ENCODE peak calls at places on chromosomes 4 and X, in four cellular contexts. W is WTC11, G is A549, U is lower lobe of right lung. Q is an unnamed sample.

GRCh38 chr4:70564033-70564432 is 28.0 kb upstream of the AMBN start:
- DNase-seq in W (no peak), G (no peak), U (no peak), Q (no peak)

GRCh38 chr4:23921993-23922392 is 32.1 kb upstream of the PPARGC1A start:
- DNase-seq in W (no peak), G (no peak), U (no peak), Q (no peak)

GRCh38 chr4:74618166-74618565 is 173.2 kb downstream of the AREG start:
- DNase-seq in W (no peak), G (no peak), U (no peak), Q (no peak)

GRCh38 chrX:29478336-29479069 is 736.9 kb upstream of the MAGEB2 start:
- DNase-seq in W (peak; percentile 15), G (peak; percentile 70), U (no peak), Q (peak; percentile 23)

GRCh38 chr4:6208416-6208815 is 8.1 kb upstream of the JAKMIP1 start:
- DNase-seq in W (no peak), G (no peak), U (no peak), Q (no peak)

GRCh38 chrX:45232139-45232538 is 31.5 kb upstream of the DIPK2B start:
- DNase-seq in W (no peak), G (no peak), U (no peak), Q (no peak)

GRCh38 chr4:108378164-108378563 is 209.4 kb upstream of the LEF1 start:
- DNase-seq in W (no peak), G (no peak), U (no peak), Q (no peak)

GRCh38 chr4:25677157-25677556 is 21.5 kb downstream of the SLC34A2 start:
- DNase-seq in W (no peak), G (no peak), U (no peak), Q (no peak)

GRCh38 chr4:1523033-1523432 is 116.8 kb upstream of the NKX1-1 start:
- DNase-seq in W (no peak), G (no peak), U (peak; percentile 34), Q (no peak)

GRCh38 chr4:128825226-128825625 is 15.7 kb downstream of the JADE1 start:
- DNase-seq in W (no peak), G (peak; percentile 83), U (no peak), Q (no peak)

GRCh38 chr4:98566491-98567008 is 91.9 kb downstream of the TSPAN5 start:
- DNase-seq in W (no peak), G (no peak), U (no peak), Q (no peak)

GRCh38 chr4:78939667-78940008 is 400 bp upstream of the PAQR3 start:
- DNase-seq in W (no peak), G (no peak), U (no peak), Q (no peak)

GRCh38 chrX:72258174-72258573 is 18.9 kb downstream of the RPS4X start:
- DNase-seq in W (no peak), G (peak; percentile 66), U (no peak), Q (no peak)

GRCh38 chr4:158914178-158914577 is 145.4 kb downstream of the FNIP2 start:
- DNase-seq in W (no peak), G (peak; percentile 52), U (no peak), Q (no peak)

GRCh38 chr4:159414305-159414704 is 311.4 kb downstream of the RAPGEF2 start:
- DNase-seq in W (no peak), G (no peak), U (no peak), Q (no peak)

GRCh38 chrX:120769576-120770341 is 105.9 kb downstream of the CT47B1 start:
- DNase-seq in W (no peak), G (peak; percentile 74), U (no peak), Q (no peak)

GRCh38 chr4:39062499-39062898 is 467 bp downstream of the KLHL5 start:
- DNase-seq in W (no peak), G (no peak), U (no peak), Q (no peak)

GRCh38 chr4:18203936-18204335 is 182.4 kb upstream of the LCORL start:
- DNase-seq in W (no peak), G (no peak), U (no peak), Q (no peak)

GRCh38 chr4:73259552-73260140 is 1.0 kb upstream of the ANKRD17 start:
- DNase-seq in W (no peak), G (no peak), U (no peak), Q (peak; percentile 4)

GRCh38 chr4:54685810-54686209 is 28.1 kb downstream of the KIT start:
- DNase-seq in W (no peak), G (no peak), U (no peak), Q (no peak)

GRCh38 chr4:54677853-54678650 is 20.3 kb downstream of the KIT start:
- DNase-seq in W (no peak), G (no peak), U (no peak), Q (no peak)

GRCh38 chr4:54678826-54679225 is 21.1 kb downstream of the KIT start:
- DNase-seq in W (no peak), G (no peak), U (no peak), Q (no peak)

GRCh38 chr4:54687887-54688841 is 30.4 kb downstream of the KIT start:
- DNase-seq in W (no peak), G (no peak), U (no peak), Q (no peak)

GRCh38 chr4:54683616-54684346 is 26.0 kb downstream of the KIT start:
- DNase-seq in W (peak; percentile 56), G (peak; percentile 20), U (no peak), Q (no peak)
- TF ChIP-seq CTCF in W (no peak), G (peak; percentile 8), U (peak; percentile 43), Q (peak; percentile 30)

GRCh38 chrX:140141444-140142029 is 176.2 kb upstream of the CXorf66 start:
- DNase-seq in W (peak; percentile 28), G (peak; percentile 35), U (no peak), Q (peak; percentile 72)
- TF ChIP-seq CTCF in W (peak; percentile 35), G (peak; percentile 50), U (peak; percentile 54), Q (peak; percentile 80)

DNA sequence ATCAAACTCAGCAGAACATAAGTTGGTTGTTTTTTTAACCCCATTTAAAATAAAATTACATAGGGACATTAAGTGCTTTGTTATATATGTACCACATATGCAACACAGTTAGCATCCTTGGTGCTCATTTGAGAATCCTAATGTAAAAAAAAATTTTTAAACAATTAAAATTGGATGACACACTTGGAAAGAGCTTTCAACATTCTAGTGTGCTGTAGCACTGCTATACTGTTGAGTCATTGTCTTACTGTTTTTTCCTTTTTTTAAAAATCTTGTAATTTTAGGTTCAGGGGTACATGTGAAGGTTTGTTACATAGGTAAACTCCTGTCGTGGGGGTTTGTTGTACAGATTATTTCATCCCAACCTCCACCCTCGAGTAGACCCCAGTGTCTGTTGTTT is 12.8 kb downstream of the THAP9 start:
- DNase-seq in W (no peak), G (no peak), U (no peak), Q (no peak)
- TF ChIP-seq CTCF in W (no peak), G (no peak), U (no peak), Q (no peak)

DNA sequence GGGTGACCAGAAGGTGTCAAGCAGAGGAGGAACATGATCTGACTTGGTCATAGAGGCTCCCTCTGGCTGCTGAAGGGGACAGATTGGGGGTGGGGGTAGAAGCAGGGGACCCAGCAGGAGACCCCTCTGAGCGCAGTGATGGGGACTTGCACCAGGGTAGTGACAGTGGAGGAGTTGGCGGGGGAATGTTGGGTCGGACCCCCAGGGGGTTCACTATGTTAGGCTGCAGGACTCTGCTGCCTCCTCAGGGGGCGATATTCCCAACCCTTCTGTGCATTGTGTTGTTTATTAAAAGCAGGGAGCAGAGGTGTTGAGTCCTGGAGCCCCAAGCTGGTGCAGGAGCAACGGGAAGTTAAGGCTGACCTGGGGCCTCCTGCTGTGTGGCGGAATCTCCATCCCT is 8.8 kb downstream of the WDR13 start:
- DNase-seq in W (peak; percentile 32), G (no peak), U (no peak), Q (no peak)
- TF ChIP-seq CTCF in W (peak; percentile 17), G (no peak), U (peak; percentile 8), Q (peak; percentile 27)

GRCh38 chr4:3369781-3370660 is 71.7 kb upstream of the HGFAC start:
- DNase-seq in W (no peak), G (no peak), U (peak; percentile 45), Q (peak; percentile 36)
- TF ChIP-seq CTCF in W (no peak), G (no peak), U (no peak), Q (no peak)

GRCh38 chrX:2703991-2704369 is 12.9 kb downstream of the CD99 start:
- DNase-seq in W (no peak), G (no peak), U (no peak), Q (no peak)
- TF ChIP-seq CTCF in W (no peak), G (no peak), U (peak; percentile 51), Q (no peak)

DNA sequence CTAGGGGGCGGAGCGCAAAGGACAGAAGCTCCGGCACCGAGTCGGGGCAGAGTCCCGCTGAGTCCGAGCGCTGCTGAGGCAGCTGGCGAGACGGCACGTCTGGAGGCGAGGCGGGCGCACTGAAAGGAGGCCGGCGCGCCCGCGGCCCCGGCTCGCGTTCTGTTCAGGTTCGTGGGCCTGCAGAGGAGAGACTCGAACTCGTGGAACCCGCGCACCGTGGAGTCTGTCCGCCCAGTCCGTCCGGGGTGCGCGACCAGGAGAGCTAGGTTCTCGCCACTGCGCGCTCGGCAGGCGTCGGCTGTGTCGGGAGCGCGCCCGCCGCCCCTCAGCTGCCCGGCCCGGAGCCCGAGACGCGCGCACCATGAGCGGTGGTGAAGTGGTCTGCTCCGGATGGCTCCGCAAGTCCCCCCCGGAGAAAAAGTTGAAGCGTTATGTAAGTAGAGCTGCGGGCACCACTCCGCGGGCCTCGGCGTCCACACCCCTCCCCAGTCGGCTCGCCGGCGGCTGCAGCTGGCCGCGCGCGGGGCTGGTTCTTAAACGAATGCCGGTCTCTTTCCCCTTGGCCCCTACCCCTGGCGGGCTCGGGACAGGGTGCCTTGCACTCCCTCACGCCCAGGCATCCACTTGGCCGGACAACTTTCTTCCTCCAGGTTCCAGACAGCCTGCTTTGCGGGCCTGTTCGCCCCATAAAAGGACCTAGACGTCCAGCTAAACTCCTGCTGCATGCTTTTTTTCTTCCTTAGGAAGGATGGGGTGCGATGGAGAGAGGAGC is at the start of gene GAB1:
- DNase-seq in W (peak; percentile 76), G (peak; percentile 82), U (peak; percentile 86), Q (peak; percentile 66)
- TF ChIP-seq CTCF in W (no peak), G (no peak), U (no peak), Q (peak; percentile 48)

GRCh38 chrX:40539214-40540142 is 41.3 kb upstream of the ATP6AP2 start:
- DNase-seq in W (peak; percentile 69), G (no peak), U (peak; percentile 74), Q (peak; percentile 3)
- TF ChIP-seq CTCF in W (no peak), G (no peak), U (no peak), Q (peak; percentile 24)

Q was measured in neural crest cell.